ENCODE peak calls at places on chromosomes 13 and 19, in eight cellular contexts. One of them, this sample, is unnamed.
A peak's percentile ranks its signal among the peaks of the same experiment; 100 is the strongest.

GRCh38 chr19:30085394-30085793 is 143.4 kb downstream of the URI1 start:
- DNase-seq in HL-60: no peak
- DNase-seq in BE2C: peak; percentile 59
- DNase-seq in WERI-Rb-1: no peak
- DNase-seq in neural progenitor cell: peak; percentile 47
- DNase-seq in AG10803: no peak
- DNase-seq in choroid plexus epithelial cell: no peak
- DNase-seq in heart right ventricle: no peak
- DNase-seq in this sample: peak; percentile 11

GRCh38 chr19:13029301-13029880 is 34.1 kb downstream of the NFIX start:
- DNase-seq in HL-60: no peak
- DNase-seq in AG10803: no peak
- DNase-seq in neural progenitor cell: no peak
- DNase-seq in heart right ventricle: no peak
- DNase-seq in BE2C: no peak
- DNase-seq in WERI-Rb-1: no peak
- DNase-seq in choroid plexus epithelial cell: no peak
- DNase-seq in this sample: no peak

GRCh38 chr13:43546260-43546659 is 240.5 kb downstream of the ENOX1 start:
- DNase-seq in WERI-Rb-1: no peak
- DNase-seq in HL-60: no peak
- DNase-seq in heart right ventricle: peak; percentile 46
- DNase-seq in BE2C: peak; percentile 84
- DNase-seq in choroid plexus epithelial cell: peak; percentile 19
- DNase-seq in AG10803: no peak
- DNase-seq in neural progenitor cell: peak; percentile 5
- DNase-seq in this sample: peak; percentile 59

GRCh38 chr13:112928958-112929777 is 39.8 kb upstream of the MCF2L start:
- DNase-seq in BE2C: peak; percentile 85
- DNase-seq in AG10803: peak; percentile 21
- DNase-seq in HL-60: no peak
- DNase-seq in choroid plexus epithelial cell: peak; percentile 54
- DNase-seq in neural progenitor cell: no peak
- DNase-seq in heart right ventricle: peak; percentile 59
- DNase-seq in WERI-Rb-1: no peak
- DNase-seq in this sample: no peak

GRCh38 chr19:8208119-8208709 is 956 bp upstream of the CERS4 start:
- DNase-seq in HL-60: no peak
- DNase-seq in AG10803: no peak
- DNase-seq in choroid plexus epithelial cell: peak; percentile 5
- DNase-seq in heart right ventricle: no peak
- DNase-seq in BE2C: no peak
- DNase-seq in WERI-Rb-1: no peak
- DNase-seq in neural progenitor cell: peak; percentile 28
- DNase-seq in this sample: peak; percentile 6

GRCh38 chr13:102718746-102719145 is 23.9 kb upstream of the METTL21C start:
- DNase-seq in HL-60: no peak
- DNase-seq in heart right ventricle: no peak
- DNase-seq in WERI-Rb-1: no peak
- DNase-seq in BE2C: no peak
- DNase-seq in neural progenitor cell: no peak
- DNase-seq in choroid plexus epithelial cell: no peak
- DNase-seq in AG10803: no peak
- DNase-seq in this sample: no peak

GRCh38 chr19:45115809-45116615 is 23.0 kb downstream of the PPP1R37 start:
- DNase-seq in heart right ventricle: no peak
- DNase-seq in WERI-Rb-1: no peak
- DNase-seq in BE2C: peak; percentile 47
- DNase-seq in neural progenitor cell: no peak
- DNase-seq in AG10803: no peak
- DNase-seq in HL-60: peak; percentile 97
- DNase-seq in choroid plexus epithelial cell: no peak
- DNase-seq in this sample: no peak

GRCh38 chr13:80603351-80603750 is 262.4 kb upstream of the SPRY2 start:
- DNase-seq in HL-60: no peak
- DNase-seq in heart right ventricle: no peak
- DNase-seq in neural progenitor cell: no peak
- DNase-seq in WERI-Rb-1: no peak
- DNase-seq in AG10803: no peak
- DNase-seq in BE2C: no peak
- DNase-seq in choroid plexus epithelial cell: no peak
- DNase-seq in this sample: no peak

GRCh38 chr13:20230913-20231838 is 943 bp downstream of the GJB6 start:
- DNase-seq in heart right ventricle: no peak
- DNase-seq in WERI-Rb-1: no peak
- DNase-seq in AG10803: no peak
- DNase-seq in BE2C: no peak
- DNase-seq in HL-60: no peak
- DNase-seq in choroid plexus epithelial cell: no peak
- DNase-seq in neural progenitor cell: peak; percentile 17
- DNase-seq in this sample: no peak

GRCh38 chr19:8334458-8335342 is 8.4 kb downstream of the KANK3 start:
- DNase-seq in AG10803: peak; percentile 34
- DNase-seq in HL-60: peak; percentile 70
- DNase-seq in choroid plexus epithelial cell: peak; percentile 65
- DNase-seq in neural progenitor cell: peak; percentile 95
- DNase-seq in BE2C: peak; percentile 73
- DNase-seq in WERI-Rb-1: peak; percentile 83
- DNase-seq in heart right ventricle: no peak
- DNase-seq in this sample: peak; percentile 72

GRCh38 chr19:7589822-7590221 is 5.8 kb upstream of the CAMSAP3 start:
- DNase-seq in choroid plexus epithelial cell: no peak
- DNase-seq in HL-60: no peak
- DNase-seq in neural progenitor cell: no peak
- DNase-seq in WERI-Rb-1: no peak
- DNase-seq in heart right ventricle: no peak
- DNase-seq in BE2C: no peak
- DNase-seq in AG10803: no peak
- DNase-seq in this sample: no peak

GRCh38 chr19:44530777-44531176 is 1.3 kb upstream of the CEACAM20 start:
- DNase-seq in AG10803: peak; percentile 11
- DNase-seq in HL-60: peak; percentile 10
- DNase-seq in heart right ventricle: no peak
- DNase-seq in WERI-Rb-1: no peak
- DNase-seq in choroid plexus epithelial cell: peak; percentile 19
- DNase-seq in neural progenitor cell: no peak
- DNase-seq in BE2C: no peak
- DNase-seq in this sample: no peak

GRCh38 chr19:21751379-21751778 is 16.0 kb downstream of the ZNF100 start:
- DNase-seq in BE2C: no peak
- DNase-seq in HL-60: no peak
- DNase-seq in AG10803: peak; percentile 51
- DNase-seq in choroid plexus epithelial cell: peak; percentile 41
- DNase-seq in heart right ventricle: no peak
- DNase-seq in WERI-Rb-1: no peak
- DNase-seq in neural progenitor cell: no peak
- DNase-seq in this sample: peak; percentile 38

GRCh38 chr13:64305246-64305645 is 2889.6 kb upstream of the PCDH20 start:
- DNase-seq in neural progenitor cell: no peak
- DNase-seq in AG10803: peak; percentile 3
- DNase-seq in HL-60: no peak
- DNase-seq in WERI-Rb-1: no peak
- DNase-seq in BE2C: no peak
- DNase-seq in choroid plexus epithelial cell: peak; percentile 56
- DNase-seq in heart right ventricle: no peak
- DNase-seq in this sample: peak; percentile 49

GRCh38 chr13:95246292-95247082 is 54.8 kb downstream of the ABCC4 start:
- DNase-seq in heart right ventricle: no peak
- DNase-seq in choroid plexus epithelial cell: no peak
- DNase-seq in WERI-Rb-1: peak; percentile 73
- DNase-seq in AG10803: no peak
- DNase-seq in HL-60: no peak
- DNase-seq in neural progenitor cell: no peak
- DNase-seq in BE2C: no peak
- DNase-seq in this sample: no peak

GRCh38 chr19:10018219-10018618 is 4.9 kb downstream of the RDH8 start:
- DNase-seq in BE2C: no peak
- DNase-seq in neural progenitor cell: no peak
- DNase-seq in WERI-Rb-1: no peak
- DNase-seq in HL-60: no peak
- DNase-seq in AG10803: peak; percentile 61
- DNase-seq in choroid plexus epithelial cell: no peak
- DNase-seq in heart right ventricle: no peak
- DNase-seq in this sample: no peak

GRCh38 chr19:7941895-7942596 is 1.4 kb downstream of the TIMM44 start:
- DNase-seq in BE2C: no peak
- DNase-seq in AG10803: no peak
- DNase-seq in HL-60: no peak
- DNase-seq in heart right ventricle: no peak
- DNase-seq in choroid plexus epithelial cell: no peak
- DNase-seq in WERI-Rb-1: no peak
- DNase-seq in neural progenitor cell: no peak
- DNase-seq in this sample: no peak

GRCh38 chr19:38224014-38224862 is at the start of gene DPF1:
- DNase-seq in choroid plexus epithelial cell: peak; percentile 55
- DNase-seq in AG10803: peak; percentile 48
- DNase-seq in WERI-Rb-1: peak; percentile 91
- DNase-seq in heart right ventricle: peak; percentile 35
- DNase-seq in BE2C: peak; percentile 95
- DNase-seq in HL-60: no peak
- DNase-seq in neural progenitor cell: peak; percentile 93
- DNase-seq in this sample: peak; percentile 92
- H3K4me3 ChIP-seq in choroid plexus epithelial cell: peak within 1 kb of the TSS; percentile 73
- H3K4me3 ChIP-seq in AG10803: peak within 1 kb of the TSS; percentile 61
- H3K4me3 ChIP-seq in WERI-Rb-1: peak within 1 kb of the TSS; percentile 64
- H3K4me3 ChIP-seq in heart right ventricle: no peak within 1 kb of the TSS
- H3K4me3 ChIP-seq in BE2C: peak within 1 kb of the TSS; percentile 68
- H3K4me3 ChIP-seq in HL-60: peak within 1 kb of the TSS; percentile 48
- H3K4me3 ChIP-seq in neural progenitor cell: peak within 1 kb of the TSS; percentile 78
- H3K4me3 ChIP-seq in this sample: peak within 1 kb of the TSS; percentile 77

GRCh38 chr13:56400774-56401173 is 739.9 kb upstream of the PRR20A start:
- DNase-seq in BE2C: no peak
- DNase-seq in choroid plexus epithelial cell: no peak
- DNase-seq in HL-60: no peak
- DNase-seq in heart right ventricle: no peak
- DNase-seq in WERI-Rb-1: no peak
- DNase-seq in AG10803: no peak
- DNase-seq in neural progenitor cell: no peak
- DNase-seq in this sample: no peak

GRCh38 chr13:56393549-56393948 is 747.2 kb upstream of the PRR20A start:
- DNase-seq in choroid plexus epithelial cell: no peak
- DNase-seq in WERI-Rb-1: no peak
- DNase-seq in heart right ventricle: no peak
- DNase-seq in BE2C: no peak
- DNase-seq in HL-60: no peak
- DNase-seq in AG10803: no peak
- DNase-seq in neural progenitor cell: no peak
- DNase-seq in this sample: no peak

GRCh38 chr13:56396318-56396717 is 744.4 kb upstream of the PRR20A start:
- DNase-seq in heart right ventricle: no peak
- DNase-seq in choroid plexus epithelial cell: no peak
- DNase-seq in AG10803: no peak
- DNase-seq in neural progenitor cell: no peak
- DNase-seq in HL-60: no peak
- DNase-seq in BE2C: no peak
- DNase-seq in WERI-Rb-1: no peak
- DNase-seq in this sample: no peak
- TF ChIP-seq CTCF in heart right ventricle: no peak
- TF ChIP-seq CTCF in choroid plexus epithelial cell: no peak
- TF ChIP-seq CTCF in AG10803: no peak
- TF ChIP-seq CTCF in neural progenitor cell: no peak
- TF ChIP-seq CTCF in HL-60: no peak
- TF ChIP-seq CTCF in BE2C: no peak
- TF ChIP-seq CTCF in WERI-Rb-1: no peak
- TF ChIP-seq CTCF in this sample: no peak

GRCh38 chr19:47258434-47258833 is 2.1 kb downstream of the CCDC9 start:
- DNase-seq in neural progenitor cell: no peak
- DNase-seq in AG10803: no peak
- DNase-seq in heart right ventricle: no peak
- DNase-seq in choroid plexus epithelial cell: no peak
- DNase-seq in WERI-Rb-1: no peak
- DNase-seq in HL-60: no peak
- DNase-seq in BE2C: no peak
- DNase-seq in this sample: no peak
- H3K4me3 ChIP-seq in neural progenitor cell: peak overlapping the region; percentile 72
- H3K4me3 ChIP-seq in AG10803: peak overlapping the region; percentile 80
- H3K4me3 ChIP-seq in heart right ventricle: no peak overlapping the region
- H3K4me3 ChIP-seq in choroid plexus epithelial cell: peak overlapping the region; percentile 67
- H3K4me3 ChIP-seq in WERI-Rb-1: no peak overlapping the region
- H3K4me3 ChIP-seq in HL-60: no peak overlapping the region
- H3K4me3 ChIP-seq in BE2C: no peak overlapping the region
- H3K4me3 ChIP-seq in this sample: no peak overlapping the region

GRCh38 chr19:33376423-33376822 is 2.9 kb downstream of the CEBPG start:
- DNase-seq in neural progenitor cell: no peak
- DNase-seq in BE2C: no peak
- DNase-seq in WERI-Rb-1: no peak
- DNase-seq in HL-60: no peak
- DNase-seq in heart right ventricle: peak; percentile 82
- DNase-seq in choroid plexus epithelial cell: peak; percentile 70
- DNase-seq in AG10803: peak; percentile 88
- DNase-seq in this sample: no peak

GRCh38 chr19:33375760-33376159 is 2.3 kb downstream of the CEBPG start:
- DNase-seq in heart right ventricle: no peak
- DNase-seq in neural progenitor cell: no peak
- DNase-seq in BE2C: no peak
- DNase-seq in WERI-Rb-1: no peak
- DNase-seq in AG10803: peak; percentile 40
- DNase-seq in HL-60: no peak
- DNase-seq in choroid plexus epithelial cell: peak; percentile 52
- DNase-seq in this sample: peak; percentile 72

GRCh38 chr19:33375156-33375744 is 1.7 kb downstream of the CEBPG start:
- DNase-seq in WERI-Rb-1: no peak
- DNase-seq in AG10803: no peak
- DNase-seq in BE2C: no peak
- DNase-seq in HL-60: no peak
- DNase-seq in heart right ventricle: no peak
- DNase-seq in neural progenitor cell: no peak
- DNase-seq in choroid plexus epithelial cell: no peak
- DNase-seq in this sample: no peak

GRCh38 chr19:33374406-33374703 is 846 bp downstream of the CEBPG start:
- DNase-seq in HL-60: no peak
- DNase-seq in heart right ventricle: no peak
- DNase-seq in choroid plexus epithelial cell: peak; percentile 47
- DNase-seq in neural progenitor cell: peak; percentile 41
- DNase-seq in AG10803: peak; percentile 44
- DNase-seq in BE2C: peak; percentile 36
- DNase-seq in WERI-Rb-1: peak; percentile 37
- DNase-seq in this sample: no peak

DNA sequence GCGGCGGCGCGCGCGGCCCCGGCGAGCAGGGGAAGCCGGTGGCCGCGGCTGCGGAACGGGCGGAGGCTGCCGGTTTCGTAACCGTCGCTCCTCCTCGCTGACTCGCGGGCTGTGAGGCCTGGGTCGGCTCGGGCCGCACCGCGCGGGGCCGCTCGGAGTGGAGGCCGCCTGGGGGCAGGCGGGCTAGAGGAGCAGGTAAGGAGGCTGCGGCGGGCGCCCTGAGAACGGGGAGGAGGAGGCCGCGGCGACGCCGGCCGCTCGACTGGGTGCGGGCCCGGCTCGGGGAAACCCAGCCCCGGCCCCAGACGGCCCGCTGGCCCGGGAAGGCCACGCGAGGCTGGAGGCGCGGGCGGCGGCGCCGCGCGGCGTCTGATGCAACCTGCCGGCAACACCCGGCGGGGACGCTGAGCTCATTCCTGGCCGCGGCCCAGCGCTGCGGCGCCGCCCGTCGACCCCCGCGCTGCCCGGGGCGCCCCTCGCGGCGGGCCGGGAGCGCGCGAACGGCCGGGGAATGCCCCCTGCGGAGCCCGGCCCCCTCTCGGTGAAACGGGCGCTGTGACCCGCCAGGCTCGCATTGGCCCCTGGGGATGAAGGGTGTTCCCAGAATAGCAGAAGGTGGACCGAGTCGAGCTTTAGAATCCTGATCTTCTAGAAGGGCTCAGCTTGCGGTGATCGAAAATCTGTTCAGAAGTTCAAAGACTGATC is at the start of gene CEBPG:
- DNase-seq in choroid plexus epithelial cell: peak; percentile 74
- DNase-seq in AG10803: peak; percentile 77
- DNase-seq in HL-60: no peak
- DNase-seq in BE2C: peak; percentile 77
- DNase-seq in WERI-Rb-1: peak; percentile 60
- DNase-seq in neural progenitor cell: peak; percentile 73
- DNase-seq in heart right ventricle: peak; percentile 61
- DNase-seq in this sample: peak; percentile 73
- TF ChIP-seq CTCF in choroid plexus epithelial cell: peak; percentile 13
- TF ChIP-seq CTCF in AG10803: no peak
- TF ChIP-seq CTCF in HL-60: no peak
- TF ChIP-seq CTCF in BE2C: peak; percentile 17
- TF ChIP-seq CTCF in WERI-Rb-1: no peak
- TF ChIP-seq CTCF in neural progenitor cell: peak; percentile 29
- TF ChIP-seq CTCF in heart right ventricle: no peak
- TF ChIP-seq CTCF in this sample: no peak

This sample was measured in cardiac muscle cell.